ENCODE peak calls at places on chromosomes 11 and 22, in six cellular contexts. W, G, B, O, M and K are unnamed samples.

GRCh38 chr11:45388472-45388871 is 102.3 kb upstream of the SYT13 start:
- DNase-seq in M (no peak), W (no peak), O (no peak), B (no peak), G (no peak), K (no peak)

GRCh38 chr11:46079662-46080061 is 41.6 kb downstream of the PHF21A start:
- DNase-seq in M (no peak), B (no peak), G (no peak), O (no peak), W (no peak), K (no peak)

GRCh38 chr11:128417607-128418324 is 169.6 kb downstream of the ETS1 start:
- DNase-seq in W (peak; percentile 89), B (no peak), M (no peak), O (no peak), G (peak; percentile 96), K (no peak)

GRCh38 chr11:105232021-105232420 is 92.5 kb upstream of the CARD18 start:
- DNase-seq in G (no peak), W (no peak), O (no peak), M (no peak), B (no peak), K (no peak)

GRCh38 chr11:122732342-122733300 is 77.1 kb downstream of the UBASH3B start:
- DNase-seq in M (no peak), O (no peak), W (no peak), B (no peak), G (no peak), K (no peak)

GRCh38 chr11:17415523-17416104 is 27.2 kb upstream of the KCNJ11 start:
- DNase-seq in O (no peak), W (no peak), M (no peak), B (no peak), G (no peak), K (no peak)

GRCh38 chr22:17258015-17258827 is 39.0 kb upstream of the ADA2 start:
- DNase-seq in B (peak; percentile 74), O (peak; percentile 30), M (peak; percentile 39), G (no peak), W (no peak), K (peak; percentile 80)

GRCh38 chr11:3132831-3133455 is 32.2 kb downstream of the OSBPL5 start:
- DNase-seq in B (peak; percentile 1), M (no peak), W (no peak), O (no peak), G (no peak), K (peak; percentile 36)

GRCh38 chr22:36084717-36085116 is 56.1 kb upstream of the RBFOX2 start:
- DNase-seq in G (no peak), O (no peak), W (no peak), M (no peak), B (no peak), K (no peak)

GRCh38 chr22:49092751-49093150 is 734.9 kb downstream of the BRD1 start:
- DNase-seq in W (no peak), O (no peak), G (no peak), B (no peak), M (no peak), K (no peak)

GRCh38 chr11:78397398-78397797 is 20.2 kb downstream of the GAB2 start:
- DNase-seq in G (no peak), O (no peak), B (no peak), W (no peak), M (no peak), K (no peak)

GRCh38 chr11:28666632-28667031 is 558.4 kb downstream of the METTL15 start:
- DNase-seq in W (no peak), G (no peak), M (no peak), O (no peak), B (no peak), K (no peak)

GRCh38 chr11:123308077-123308476 is 113.0 kb upstream of the CLMP start:
- DNase-seq in W (peak; percentile 64), O (no peak), B (no peak), M (no peak), G (peak; percentile 64), K (no peak)

GRCh38 chr11:57484141-57484710 is 23.9 kb downstream of the RTN4RL2 start:
- DNase-seq in B (no peak), M (no peak), G (no peak), O (no peak), W (no peak), K (no peak)

GRCh38 chr22:20741634-20742581 is 32.0 kb upstream of the SERPIND1 start:
- DNase-seq in M (peak; percentile 93), B (peak; percentile 42), O (no peak), G (peak; percentile 13), W (peak; percentile 6), K (peak; percentile 46)

GRCh38 chr11:70666336-70666735 is 268.0 kb downstream of the CTTN start:
- DNase-seq in W (no peak), M (no peak), B (no peak), O (no peak), G (no peak), K (no peak)

GRCh38 chr11:115164774-115165173 is 339.4 kb downstream of the CADM1 start:
- DNase-seq in O (no peak), W (no peak), M (no peak), B (no peak), G (no peak), K (no peak)

GRCh38 chr22:46442217-46442853 is 95.1 kb downstream of the CELSR1 start:
- DNase-seq in B (no peak), M (no peak), W (no peak), O (no peak), G (no peak), K (no peak)

GRCh38 chr11:104164028-104164520 is at the start of gene PDGFD:
- DNase-seq in O (peak; percentile 81), W (peak; percentile 10), G (peak; percentile 70), M (no peak), B (peak; percentile 85), K (peak; percentile 67)

DNA sequence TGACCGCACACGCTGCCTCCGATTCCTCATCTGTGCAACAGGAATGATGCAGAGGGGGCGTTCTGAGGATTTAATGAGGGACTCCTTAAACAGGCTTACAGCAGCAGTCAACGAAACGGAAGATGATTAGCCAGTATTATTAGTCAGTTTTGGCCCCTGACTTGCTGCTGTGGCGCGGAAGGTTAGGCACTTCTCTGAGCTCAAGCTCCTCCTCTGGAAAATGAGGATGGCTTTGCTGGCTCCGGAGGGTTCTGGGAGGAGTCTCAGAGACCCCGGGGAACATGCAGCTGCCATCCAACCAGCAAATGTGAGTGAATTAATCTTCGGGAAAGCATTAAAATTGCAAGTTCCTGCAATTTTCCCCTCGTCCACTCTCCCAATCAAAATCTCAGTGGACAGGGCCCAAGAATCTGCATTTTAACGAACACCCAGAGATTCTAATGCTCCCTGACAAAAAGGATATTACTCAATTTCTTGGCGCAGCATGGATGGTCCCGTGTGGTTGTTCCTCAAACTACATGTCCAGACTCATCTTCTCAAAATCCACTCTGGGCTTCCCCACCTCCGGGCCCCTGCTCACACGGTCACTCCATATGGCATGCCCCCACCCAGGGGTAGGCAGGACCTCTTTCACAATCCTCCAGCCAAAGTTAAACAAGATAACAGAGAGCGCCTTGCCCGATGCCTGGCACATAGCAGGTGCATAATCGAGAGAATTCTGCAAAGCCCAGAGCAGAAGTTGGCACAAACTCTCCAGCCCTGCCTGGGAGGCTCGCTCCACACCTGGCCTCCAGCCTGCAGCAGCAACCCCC is 6.4 kb downstream of the ELFN2 start:
- DNase-seq in W (no peak), O (no peak), G (peak; percentile 54), M (no peak), B (no peak), K (no peak)
- TF ChIP-seq CTCF in W (peak; percentile 47), O (peak; percentile 11), G (no peak), M (no peak), B (no peak), K (peak; percentile 46)

GRCh38 chr22:47626428-47627390 is 864.3 kb downstream of the TBC1D22A start:
- DNase-seq in B (no peak), G (no peak), O (no peak), M (peak; percentile 19), W (no peak), K (no peak)
- TF ChIP-seq CTCF in B (no peak), G (no peak), O (no peak), M (peak; percentile 63), W (no peak), K (no peak)

DNA sequence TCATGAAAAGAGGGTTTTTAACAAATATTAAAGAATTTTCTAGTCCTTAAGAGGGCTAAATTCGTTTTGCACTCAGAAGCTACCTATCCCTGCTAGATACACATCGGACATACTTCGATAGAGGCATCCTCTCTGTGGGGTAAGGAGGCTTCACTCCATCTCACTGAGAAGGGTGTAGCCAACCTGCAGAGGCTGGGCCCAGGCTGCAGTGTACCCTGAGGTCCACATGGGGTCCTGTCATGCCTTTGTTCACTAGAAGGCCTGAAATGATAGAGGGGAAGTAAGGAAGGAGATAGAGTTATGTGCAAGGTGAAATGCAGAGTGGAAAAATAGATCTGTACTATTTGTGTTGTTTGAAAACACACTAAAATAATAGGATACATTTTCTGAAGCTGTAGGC is 45.6 kb downstream of the IGSF9B start:
- DNase-seq in W (no peak), O (no peak), B (no peak), M (peak; percentile 37), G (no peak), K (no peak)
- TF ChIP-seq CTCF in W (peak; percentile 16), O (peak; percentile 39), B (no peak), M (peak; percentile 4), G (no peak), K (peak; percentile 27)

GRCh38 chr11:68447015-68447801 is 13.3 kb upstream of the PPP6R3 start:
- DNase-seq in G (peak; percentile 51), M (peak; percentile 87), O (peak; percentile 68), B (peak; percentile 83), W (peak; percentile 56), K (peak; percentile 88)
- TF ChIP-seq CTCF in G (peak; percentile 93), M (peak; percentile 87), O (peak; percentile 94), B (peak; percentile 88), W (peak; percentile 98), K (peak; percentile 93)

DNA sequence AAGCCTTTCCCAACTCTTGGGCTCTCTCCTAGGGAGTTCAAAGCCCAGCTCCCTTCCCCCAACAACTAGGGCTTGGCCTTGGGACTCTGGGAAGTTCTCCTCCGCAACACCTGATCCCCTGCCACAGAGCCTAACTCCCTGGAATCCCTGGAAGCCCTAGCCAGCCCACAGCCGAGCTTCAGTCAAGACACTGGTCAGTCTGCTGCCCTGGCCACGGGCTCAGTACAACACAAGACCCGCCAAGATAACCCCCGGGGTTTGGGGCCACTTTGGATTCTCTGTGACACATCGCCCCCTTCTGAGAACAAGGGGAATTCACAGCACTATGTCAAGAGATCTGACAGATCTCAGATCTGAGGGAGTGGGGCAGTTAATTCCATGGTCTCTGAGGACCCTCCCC is 58.3 kb downstream of the SLC22A12 start:
- DNase-seq in B (peak; percentile 56), G (no peak), W (no peak), M (peak; percentile 32), O (no peak), K (peak; percentile 56)
- TF ChIP-seq CTCF in B (peak; percentile 57), G (peak; percentile 42), W (peak; percentile 70), M (peak; percentile 88), O (peak; percentile 54), K (peak; percentile 54)

GRCh38 chr11:1823376-1824220 is 11.2 kb upstream of the SYT8 start:
- DNase-seq in W (no peak), B (no peak), G (no peak), O (no peak), M (no peak), K (no peak)

GRCh38 chr11:1825785-1826451 is 8.9 kb upstream of the SYT8 start:
- DNase-seq in G (no peak), M (no peak), B (no peak), O (no peak), W (no peak), K (peak; percentile 18)

GRCh38 chr11:1824221-1825038 is 10.4 kb upstream of the SYT8 start:
- DNase-seq in M (no peak), W (no peak), O (no peak), B (no peak), G (no peak), K (no peak)

GRCh38 chr11:1826552-1827094 is 8.2 kb upstream of the SYT8 start:
- DNase-seq in O (no peak), B (no peak), W (no peak), M (peak; percentile 63), G (peak; percentile 59), K (peak; percentile 29)

GRCh38 chr11:1825039-1825740 is 9.6 kb upstream of the SYT8 start:
- DNase-seq in G (no peak), O (peak; percentile 86), W (no peak), B (peak; percentile 94), M (peak; percentile 91), K (peak; percentile 95)
- TF ChIP-seq CTCF in G (peak; percentile 23), O (peak; percentile 94), W (peak; percentile 31), B (peak; percentile 86), M (peak; percentile 85), K (peak; percentile 78)